ENCODE peak calls at places on chromosomes 12 and 14, in four cellular contexts. T, V, U and I are unnamed samples.

GRCh38 chr12:132356686-132357622 is 27.6 kb upstream of the GALNT9 start:
- DNase-seq in T (peak; percentile 69), V (peak; percentile 62), U (no peak), I (no peak)

GRCh38 chr14:32514236-32514635 is 185.1 kb downstream of the AKAP6 start:
- DNase-seq in T (no peak), V (no peak), U (no peak), I (no peak)

GRCh38 chr12:89824822-89825221 is 116.2 kb upstream of the ATP2B1 start:
- DNase-seq in T (no peak), V (no peak), U (no peak), I (no peak)

GRCh38 chr12:118884226-118884625 is 97.1 kb upstream of the SRRM4 start:
- DNase-seq in T (no peak), V (no peak), U (no peak), I (no peak)

GRCh38 chr14:97218713-97219355 is 421.7 kb downstream of the VRK1 start:
- DNase-seq in T (no peak), V (no peak), U (no peak), I (no peak)

GRCh38 chr14:31977001-31977556 is 100.0 kb upstream of the ARHGAP5 start:
- DNase-seq in T (no peak), V (no peak), U (no peak), I (no peak)

GRCh38 chr12:100611031-100611430 is 37.5 kb downstream of the GAS2L3 start:
- DNase-seq in T (peak; percentile 7), V (no peak), U (no peak), I (no peak)

GRCh38 chr12:111597731-111598636 is 1.1 kb downstream of the ATXN2 start:
- DNase-seq in T (no peak), V (peak; percentile 83), U (no peak), I (peak; percentile 76)

GRCh38 chr12:52907092-52907810 is 2.4 kb upstream of the KRT8 start:
- DNase-seq in T (no peak), V (peak; percentile 85), U (no peak), I (no peak)

GRCh38 chr12:153080-153746 is 60.7 kb downstream of the SLC6A12 start:
- DNase-seq in T (peak; percentile 44), V (peak; percentile 84), U (no peak), I (no peak)

GRCh38 chr12:46376579-46376978 is 4.0 kb upstream of the SLC38A2 start:
- DNase-seq in T (no peak), V (no peak), U (no peak), I (no peak)

GRCh38 chr14:105224845-105225585 is 23.3 kb upstream of the BTBD6 start:
- DNase-seq in T (no peak), V (no peak), U (no peak), I (no peak)

GRCh38 chr12:46786774-46787173 is 39.0 kb downstream of the SLC38A4 start:
- DNase-seq in T (peak; percentile 48), V (no peak), U (no peak), I (no peak)

GRCh38 chr14:100708349-100709217 is 18.1 kb upstream of the DLK1 start:
- DNase-seq in T (peak; percentile 41), V (peak; percentile 87), U (no peak), I (no peak)

GRCh38 chr14:105473033-105473676 is 1.5 kb upstream of the CRIP2 start:
- DNase-seq in T (no peak), V (no peak), U (no peak), I (no peak)

GRCh38 chr12:26121841-26122680 is 2.8 kb downstream of the BHLHE41 start:
- DNase-seq in T (peak; percentile 15), V (peak; percentile 78), U (no peak), I (no peak)

GRCh38 chr12:121668750-121669524 is 517 bp downstream of the MORN3 start:
- DNase-seq in T (peak; percentile 38), V (no peak), U (no peak), I (no peak)

GRCh38 chr14:66643344-66643743 is 135.4 kb downstream of the GPHN start:
- DNase-seq in T (no peak), V (no peak), U (no peak), I (no peak)

GRCh38 chr12:50613463-50613862 is 108.7 kb downstream of the DIP2B start:
- DNase-seq in T (no peak), V (no peak), U (no peak), I (no peak)

GRCh38 chr14:104148433-104149277 is 10.3 kb downstream of the KIF26A start:
- DNase-seq in T (no peak), V (no peak), U (no peak), I (no peak)

GRCh38 chr12:11130382-11130781 is 4.1 kb downstream of the TAS2R30 start:
- DNase-seq in T (no peak), V (no peak), U (no peak), I (no peak)

GRCh38 chr12:43836455-43836989 is 641 bp downstream of the TMEM117 start:
- DNase-seq in T (peak; percentile 35), V (no peak), U (no peak), I (no peak)

GRCh38 chr14:71730471-71730870 is 201.8 kb upstream of the RGS6 start:
- DNase-seq in T (no peak), V (no peak), U (no peak), I (no peak)

GRCh38 chr12:109246221-109246620 is 62.9 kb downstream of the FOXN4 start:
- DNase-seq in T (no peak), V (no peak), U (no peak), I (no peak)

GRCh38 chr12:113601656-113602263 is 130.1 kb upstream of the LHX5 start:
- DNase-seq in T (no peak), V (no peak), U (no peak), I (no peak)

GRCh38 chr12:19273482-19274330 is 144.2 kb downstream of the PLEKHA5 start:
- DNase-seq in T (peak; percentile 95), V (no peak), U (peak; percentile 85), I (no peak)

GRCh38 chr12:123035841-123036240 is 55.4 kb downstream of the ARL6IP4 start:
- DNase-seq in T (no peak), V (peak; percentile 19), U (no peak), I (no peak)

GRCh38 chr14:88792572-88793258 is at the start of gene EML5:
- DNase-seq in T (peak; percentile 36), V (peak; percentile 96), U (peak; percentile 67), I (peak; percentile 88)

GRCh38 chr14:76486251-76486743 is 110.4 kb downstream of the ESRRB start:
- DNase-seq in T (no peak), V (no peak), U (no peak), I (no peak)

GRCh38 chr12:124833693-124834122 is 30.0 kb downstream of the SCARB1 start:
- DNase-seq in T (no peak), V (no peak), U (peak; percentile 64), I (no peak)

GRCh38 chr12:53056901-53057300 is 7.0 kb downstream of the TNS2 start:
- DNase-seq in T (no peak), V (peak; percentile 48), U (no peak), I (no peak)

GRCh38 chr14:91324606-91324950 is 80.1 kb upstream of the GPR68 start:
- DNase-seq in T (no peak), V (peak; percentile 55), U (no peak), I (no peak)

GRCh38 chr14:31127690-31128089 is 79.9 kb downstream of the HECTD1 start:
- DNase-seq in T (no peak), V (no peak), U (no peak), I (no peak)

GRCh38 chr12:120961604-120962486 is 16.5 kb upstream of the HNF1A start:
- DNase-seq in T (no peak), V (no peak), U (no peak), I (no peak)

GRCh38 chr14:26960049-26960688 is 362.3 kb upstream of the NOVA1 start:
- DNase-seq in T (no peak), V (no peak), U (no peak), I (no peak)

DNA sequence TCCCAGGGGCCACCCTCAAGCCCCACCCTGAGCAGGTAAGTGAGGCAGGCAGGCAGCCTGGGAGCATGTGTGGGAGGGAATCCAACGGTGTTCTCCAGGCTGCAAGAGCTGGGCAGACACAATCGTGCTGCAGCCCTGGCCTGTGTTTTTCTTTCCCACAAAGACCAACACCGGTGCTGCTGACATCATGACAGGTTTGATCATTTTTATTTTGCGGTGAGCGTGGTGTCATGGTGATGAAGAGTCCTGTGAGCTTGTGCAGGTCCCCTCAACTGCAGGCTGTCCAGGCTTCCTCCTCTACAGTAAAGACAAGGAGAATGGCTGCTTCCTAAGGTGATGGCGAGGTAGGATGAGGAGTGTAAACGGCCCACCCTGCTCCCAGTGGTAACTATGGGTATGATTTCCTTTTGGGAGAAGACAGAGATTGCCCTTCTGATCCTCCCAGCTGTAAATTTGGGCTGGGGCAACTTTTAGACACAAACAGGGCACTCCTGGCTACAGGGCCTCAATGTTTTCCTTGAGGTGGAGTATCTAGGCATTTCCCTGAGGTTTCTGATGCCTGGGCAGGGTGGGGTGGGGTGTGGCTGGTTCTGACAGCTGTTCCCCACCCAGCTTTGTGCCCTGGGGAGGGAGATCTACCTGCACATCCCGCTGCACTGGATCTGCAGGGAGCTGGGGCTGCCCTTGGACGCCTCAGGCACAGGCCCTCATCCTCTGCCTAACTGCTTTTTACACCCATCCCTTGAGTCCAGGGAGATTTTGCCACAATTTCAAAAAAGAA is 109.1 kb downstream of the VCPKMT start:
- DNase-seq in T (no peak), V (no peak), U (no peak), I (no peak)
- TF ChIP-seq CTCF in T (no peak), V (no peak), U (no peak), I (peak; percentile 29)

DNA sequence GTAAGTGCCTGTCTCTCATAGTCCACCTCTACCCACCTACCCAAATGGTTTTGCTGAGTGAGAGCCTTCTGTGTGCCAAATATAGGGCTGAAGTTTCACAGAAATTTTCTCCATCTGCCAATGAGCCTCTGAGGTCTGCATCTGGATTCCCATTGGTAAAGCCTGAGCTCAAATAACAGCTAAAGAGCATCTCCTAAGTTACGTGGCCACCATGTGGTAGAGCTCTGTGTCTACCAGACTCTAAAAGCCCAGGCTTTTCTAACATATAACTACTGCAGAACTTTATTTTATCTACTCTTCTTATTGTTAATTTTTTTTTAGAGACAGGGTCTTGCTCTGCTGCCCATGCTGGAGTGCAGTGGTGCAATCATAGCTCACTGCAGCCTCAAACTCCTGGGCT is 16.0 kb downstream of the AMDHD1 start:
- DNase-seq in T (peak; percentile 19), V (no peak), U (no peak), I (no peak)
- TF ChIP-seq CTCF in T (no peak), V (no peak), U (no peak), I (peak; percentile 50)

DNA sequence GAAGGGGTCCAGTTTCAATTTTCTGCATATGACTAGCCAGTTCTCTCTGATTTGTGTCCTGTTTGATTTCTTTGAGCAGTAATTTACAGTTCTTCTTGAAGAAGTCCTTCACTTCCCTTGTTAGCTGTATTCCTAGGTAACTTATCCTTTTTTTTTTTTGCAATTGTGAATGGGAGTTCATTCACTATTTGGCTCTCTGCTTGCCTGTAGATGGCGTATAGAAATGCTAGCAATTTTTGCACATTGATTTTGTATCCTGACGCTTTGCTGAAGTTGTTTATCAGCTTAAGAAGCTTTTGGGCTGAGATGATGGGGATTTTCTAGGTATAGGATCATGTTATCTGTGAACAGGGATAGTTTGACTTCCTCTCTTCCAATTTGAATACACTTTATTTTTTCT is 77.6 kb upstream of the NID2 start:
- DNase-seq in T (peak; percentile 14), V (no peak), U (no peak), I (no peak)
- TF ChIP-seq CTCF in T (peak; percentile 39), V (no peak), U (no peak), I (no peak)

GRCh38 chr12:72074065-72074464 is 135.4 kb downstream of the TPH2 start:
- DNase-seq in T (no peak), V (no peak), U (no peak), I (no peak)
- TF ChIP-seq CTCF in T (no peak), V (no peak), U (no peak), I (no peak)